ENCODE peak calls at places on chromosomes 5 and 9, in eight cellular contexts. Y is astrocyte of the cerebellum, P is lower lobe of right lung, D is tibial nerve, Q is pancreas, W is adrenal gland, O is heart left ventricle, F is kidney epithelial cell. B is an unnamed sample.

GRCh38 chr5:151692312-151692711 is 5.6 kb upstream of the SPARC start:
- DNase-seq in Q (no peak), O (no peak), P (no peak), W (no peak), Y (peak), D (no peak), F (no peak), B (no peak)

GRCh38 chr5:101590384-101590783 is 687.3 kb upstream of the ST8SIA4 start:
- DNase-seq in W (no peak), Y (no peak), Q (no peak), P (no peak), D (no peak), F (no peak), O (no peak), B (peak)

GRCh38 chr9:20500101-20500500 is 122.2 kb downstream of the MLLT3 start:
- DNase-seq in D (no peak), W (no peak), P (no peak), Y (no peak), O (no peak), Q (no peak), F (no peak), B (no peak)

GRCh38 chr9:125255781-125256391 is 5.7 kb upstream of the GAPVD1 start:
- DNase-seq in P (no peak), F (no peak), Y (no peak), O (no peak), Q (no peak), D (no peak), W (no peak), B (peak)

GRCh38 chr9:18638448-18639249 is 164.7 kb downstream of the ADAMTSL1 start:
- DNase-seq in F (no peak), Q (no peak), Y (no peak), W (no peak), O (no peak), D (no peak), P (no peak), B (no peak)

GRCh38 chr9:35948451-35948850 is 9.5 kb downstream of the OR2S2 start:
- DNase-seq in P (no peak), D (no peak), F (no peak), Q (no peak), W (no peak), Y (no peak), O (no peak), B (no peak)

GRCh38 chr5:106699198-106699597 is 971.5 kb downstream of the EFNA5 start:
- DNase-seq in Y (no peak), Q (no peak), F (no peak), P (no peak), W (no peak), O (no peak), D (no peak), B (no peak)

GRCh38 chr9:112654282-112654681 is 63.6 kb downstream of the INIP start:
- DNase-seq in O (no peak), Q (no peak), Y (no peak), D (no peak), F (no peak), W (no peak), P (no peak), B (no peak)

GRCh38 chr5:151085517-151086031 is 4.7 kb upstream of the TNIP1 start:
- DNase-seq in Y (no peak), W (peak), Q (no peak), F (no peak), P (peak), D (peak), O (no peak), B (no peak)

GRCh38 chr9:81410201-81410600 is 279.1 kb downstream of the TLE1 start:
- DNase-seq in W (no peak), F (peak), Q (no peak), O (no peak), P (no peak), D (no peak), Y (peak), B (no peak)

GRCh38 chr9:73176450-73176875 is 24.8 kb downstream of the ANXA1 start:
- DNase-seq in W (no peak), D (no peak), Y (no peak), Q (no peak), F (no peak), O (no peak), P (no peak), B (no peak)

GRCh38 chr5:6488021-6488420 is 39.4 kb downstream of the UBE2QL1 start:
- DNase-seq in Q (no peak), F (no peak), O (no peak), Y (no peak), W (no peak), D (no peak), P (no peak), B (no peak)

GRCh38 chr5:43854697-43855292 is 251.8 kb downstream of the NNT start:
- DNase-seq in P (no peak), Y (no peak), Q (no peak), O (no peak), D (no peak), F (no peak), W (no peak), B (no peak)

DNA sequence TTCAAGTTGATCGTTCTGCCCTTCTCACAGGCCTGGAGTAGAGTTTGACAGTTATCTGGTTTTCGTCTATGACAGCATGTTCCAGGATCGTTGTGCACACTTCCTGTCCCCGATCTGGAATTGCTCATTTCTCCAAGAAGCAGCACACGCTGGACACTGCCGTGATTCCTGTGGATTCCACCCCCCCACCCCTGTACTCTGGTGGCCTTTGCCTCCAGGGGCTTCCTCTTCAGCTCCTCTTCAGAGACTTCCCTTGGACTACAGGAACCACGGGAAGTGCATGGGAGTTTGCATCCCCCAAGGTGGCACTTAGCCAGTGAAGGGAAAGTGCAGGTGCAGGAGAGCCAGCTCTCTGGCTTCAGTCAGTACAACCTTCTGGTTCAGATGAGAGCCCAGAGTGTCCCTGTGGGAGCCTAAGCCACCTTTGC is 160.7 kb downstream of the CACNA1B start:
- DNase-seq in P (no peak), D (no peak), W (no peak), F (no peak), O (no peak), Y (no peak), Q (no peak), B (no peak)
- TF ChIP-seq CTCF in P (no peak), D (no peak), W (no peak), F (no peak), O (no peak), Y (no peak), Q (no peak), B (no peak)

GRCh38 chr9:126607086-126607485 is 6.6 kb upstream of the LMX1B start:
- DNase-seq in Q (no peak), D (no peak), F (no peak), O (no peak), W (no peak), P (no peak), Y (no peak), B (peak)

GRCh38 chr9:126607731-126608130 is 6.0 kb upstream of the LMX1B start:
- DNase-seq in Y (no peak), P (no peak), O (no peak), W (no peak), Q (no peak), F (no peak), D (no peak), B (no peak)

GRCh38 chr9:126605792-126606482 is 7.8 kb upstream of the LMX1B start:
- DNase-seq in Y (no peak), P (no peak), Q (no peak), O (no peak), W (no peak), D (no peak), F (no peak), B (no peak)

GRCh38 chr9:126604706-126605105 is 9.0 kb upstream of the LMX1B start:
- DNase-seq in D (no peak), Q (no peak), P (no peak), O (no peak), W (no peak), F (no peak), Y (no peak), B (no peak)

GRCh38 chr9:126606483-126606870 is 7.3 kb upstream of the LMX1B start:
- DNase-seq in W (no peak), P (no peak), Q (no peak), D (no peak), O (no peak), Y (no peak), F (no peak), B (no peak)
- H3K4me3 ChIP-seq in W (no peak), P (no peak), Q (no peak), D (no peak), O (no peak), Y (no peak), F (no peak), B (no peak)

DNA sequence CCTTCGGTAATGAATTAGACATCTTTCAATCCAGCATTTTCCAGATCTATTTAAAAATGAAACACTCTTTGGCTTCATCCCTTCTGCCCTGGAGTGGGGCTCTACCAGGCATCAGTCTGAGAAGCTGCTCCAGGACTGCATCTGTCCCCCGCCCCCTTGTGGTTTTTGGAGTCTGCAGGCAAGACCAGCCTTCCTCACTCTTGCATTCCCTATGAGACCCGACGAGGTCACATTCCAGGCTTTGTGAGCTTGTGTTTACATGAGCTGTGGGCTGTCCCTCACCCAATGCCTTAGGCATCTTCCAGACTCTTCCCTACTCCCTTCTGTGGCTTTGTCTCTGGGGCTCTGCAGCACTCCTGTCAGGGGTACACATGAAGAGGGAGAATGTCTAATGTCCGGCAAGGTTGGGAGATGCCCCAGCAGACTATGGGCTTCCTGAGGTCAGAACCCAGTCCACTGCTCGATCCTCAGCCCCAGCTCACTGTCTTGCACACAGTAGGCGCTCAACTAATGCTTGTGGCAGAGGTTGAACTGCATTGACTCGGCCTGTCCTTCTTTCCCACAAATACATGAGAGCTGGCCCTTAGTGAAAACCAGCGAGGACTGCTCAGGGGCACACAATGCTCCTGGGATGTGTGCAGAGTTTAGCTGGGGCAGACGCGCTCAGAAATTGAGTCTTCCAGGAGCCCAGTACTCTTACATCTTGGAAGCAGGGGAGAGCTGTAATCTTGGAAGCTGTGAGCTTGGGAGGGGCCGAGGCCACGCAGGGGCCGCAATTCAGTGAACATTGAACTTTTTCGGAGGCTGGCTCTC is 11.6 kb upstream of the GADD45G start:
- DNase-seq in P (no peak), Y (no peak), F (no peak), D (no peak), Q (no peak), O (no peak), W (no peak), B (no peak)
- TF ChIP-seq CTCF in P (no peak), Y (no peak), F (peak), D (no peak), Q (no peak), O (no peak), W (no peak), B (no peak)

DNA sequence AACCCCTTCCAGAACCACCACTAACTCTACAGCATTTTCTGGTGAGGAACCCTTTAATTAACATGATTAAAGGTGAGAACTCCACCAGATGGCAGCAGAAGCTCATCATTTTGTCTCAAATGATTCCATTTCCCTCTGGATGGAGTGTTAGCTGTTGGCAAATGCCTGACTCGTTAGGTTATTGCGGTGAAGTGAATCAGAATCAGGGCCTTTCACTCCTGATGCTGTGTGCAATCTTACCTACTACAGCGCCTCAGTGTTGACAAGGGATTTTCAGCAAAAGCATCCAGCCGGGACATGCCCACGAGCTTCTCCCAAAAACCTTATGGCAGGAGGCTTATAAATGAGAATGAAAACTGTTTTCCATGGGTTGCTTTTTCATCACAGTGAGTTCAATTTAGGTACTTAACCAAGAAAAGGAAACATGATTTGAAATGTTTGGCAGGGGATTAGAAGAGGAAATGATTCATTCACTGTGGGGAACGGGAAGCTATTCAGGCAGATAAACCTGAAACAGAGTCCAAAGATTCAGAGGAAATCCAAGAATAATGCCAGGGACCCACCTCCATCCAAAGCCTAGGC is 48.0 kb upstream of the CAST start:
- DNase-seq in Q (no peak), W (peak), F (peak), O (no peak), P (no peak), Y (peak), D (peak), B (peak)
- H3K4me3 ChIP-seq in Q (no peak), W (no peak), F (no peak), O (no peak), P (peak), Y (peak), D (no peak), B (no peak)

B was measured in OCI-LY7.